ENCODE peak calls at places on chromosomes 6 and 20, in nine cellular contexts. One of them, this sample, is unnamed.

GRCh38 chr20:9949563-9949962 is 85.2 kb upstream of the ANKEF1 start:
- DNase-seq in dorsolateral prefrontal cortex: no peak
- DNase-seq in epithelial cell of proximal tubule: no peak
- DNase-seq in endodermal cell: no peak
- DNase-seq in hepatocyte: no peak
- DNase-seq in H9: no peak
- DNase-seq in fibroblast of lung: no peak
- DNase-seq in HFFc6: no peak
- DNase-seq in WTC11: no peak
- DNase-seq in this sample: no peak

GRCh38 chr20:31425797-31426196 is 14.6 kb upstream of the DEFB123 start:
- DNase-seq in endodermal cell: no peak
- DNase-seq in WTC11: no peak
- DNase-seq in fibroblast of lung: no peak
- DNase-seq in dorsolateral prefrontal cortex: no peak
- DNase-seq in H9: no peak
- DNase-seq in hepatocyte: no peak
- DNase-seq in epithelial cell of proximal tubule: no peak
- DNase-seq in HFFc6: no peak
- DNase-seq in this sample: no peak

GRCh38 chr6:102736941-102737368 is 1343.4 kb downstream of the GRIK2 start:
- DNase-seq in dorsolateral prefrontal cortex: no peak
- DNase-seq in hepatocyte: no peak
- DNase-seq in fibroblast of lung: peak; percentile 77
- DNase-seq in epithelial cell of proximal tubule: no peak
- DNase-seq in H9: no peak
- DNase-seq in HFFc6: peak; percentile 95
- DNase-seq in WTC11: no peak
- DNase-seq in endodermal cell: no peak
- DNase-seq in this sample: no peak

GRCh38 chr6:127303917-127304316 is 37.3 kb downstream of the RNF146 start:
- DNase-seq in fibroblast of lung: no peak
- DNase-seq in endodermal cell: no peak
- DNase-seq in hepatocyte: no peak
- DNase-seq in HFFc6: no peak
- DNase-seq in dorsolateral prefrontal cortex: no peak
- DNase-seq in WTC11: no peak
- DNase-seq in H9: no peak
- DNase-seq in epithelial cell of proximal tubule: no peak
- DNase-seq in this sample: no peak

GRCh38 chr6:136717297-136717990 is 74.8 kb downstream of the MAP3K5 start:
- DNase-seq in epithelial cell of proximal tubule: no peak
- DNase-seq in HFFc6: no peak
- DNase-seq in H9: no peak
- DNase-seq in endodermal cell: no peak
- DNase-seq in fibroblast of lung: peak; percentile 23
- DNase-seq in dorsolateral prefrontal cortex: no peak
- DNase-seq in WTC11: no peak
- DNase-seq in hepatocyte: no peak
- DNase-seq in this sample: no peak

GRCh38 chr6:168393126-168393870 is 47.7 kb upstream of the SMOC2 start:
- DNase-seq in H9: no peak
- DNase-seq in epithelial cell of proximal tubule: no peak
- DNase-seq in fibroblast of lung: no peak
- DNase-seq in endodermal cell: no peak
- DNase-seq in WTC11: no peak
- DNase-seq in dorsolateral prefrontal cortex: no peak
- DNase-seq in HFFc6: no peak
- DNase-seq in hepatocyte: no peak
- DNase-seq in this sample: no peak

GRCh38 chr6:4930025-4930692 is 73.7 kb downstream of the RPP40 start:
- DNase-seq in dorsolateral prefrontal cortex: peak; percentile 43
- DNase-seq in endodermal cell: no peak
- DNase-seq in HFFc6: no peak
- DNase-seq in H9: no peak
- DNase-seq in hepatocyte: no peak
- DNase-seq in epithelial cell of proximal tubule: no peak
- DNase-seq in WTC11: no peak
- DNase-seq in fibroblast of lung: no peak
- DNase-seq in this sample: no peak

GRCh38 chr6:112626468-112627082 is 279.4 kb downstream of the RFPL4B start:
- DNase-seq in HFFc6: peak; percentile 58
- DNase-seq in fibroblast of lung: peak; percentile 78
- DNase-seq in dorsolateral prefrontal cortex: no peak
- DNase-seq in hepatocyte: no peak
- DNase-seq in WTC11: no peak
- DNase-seq in epithelial cell of proximal tubule: peak; percentile 89
- DNase-seq in endodermal cell: no peak
- DNase-seq in H9: no peak
- DNase-seq in this sample: no peak

GRCh38 chr6:140541288-140541687 is 1166.8 kb upstream of the CITED2 start:
- DNase-seq in epithelial cell of proximal tubule: no peak
- DNase-seq in H9: no peak
- DNase-seq in WTC11: no peak
- DNase-seq in HFFc6: peak; percentile 36
- DNase-seq in hepatocyte: no peak
- DNase-seq in dorsolateral prefrontal cortex: no peak
- DNase-seq in endodermal cell: no peak
- DNase-seq in fibroblast of lung: no peak
- DNase-seq in this sample: no peak

GRCh38 chr6:31620586-31621319 is at the start of gene PRRC2A:
- DNase-seq in H9: peak; percentile 85
- DNase-seq in hepatocyte: peak; percentile 98
- DNase-seq in WTC11: peak; percentile 78
- DNase-seq in epithelial cell of proximal tubule: no peak
- DNase-seq in endodermal cell: no peak
- DNase-seq in fibroblast of lung: peak; percentile 68
- DNase-seq in HFFc6: no peak
- DNase-seq in dorsolateral prefrontal cortex: peak; percentile 62
- DNase-seq in this sample: no peak

GRCh38 chr6:65707134-65707826 is at the start of gene EYS:
- DNase-seq in WTC11: no peak
- DNase-seq in H9: no peak
- DNase-seq in endodermal cell: no peak
- DNase-seq in HFFc6: no peak
- DNase-seq in epithelial cell of proximal tubule: no peak
- DNase-seq in fibroblast of lung: no peak
- DNase-seq in dorsolateral prefrontal cortex: no peak
- DNase-seq in hepatocyte: no peak
- DNase-seq in this sample: no peak

GRCh38 chr6:117448732-117449131 is 23.0 kb upstream of the ROS1 start:
- DNase-seq in dorsolateral prefrontal cortex: no peak
- DNase-seq in fibroblast of lung: peak; percentile 89
- DNase-seq in H9: no peak
- DNase-seq in HFFc6: peak; percentile 93
- DNase-seq in epithelial cell of proximal tubule: no peak
- DNase-seq in hepatocyte: peak; percentile 32
- DNase-seq in endodermal cell: no peak
- DNase-seq in WTC11: no peak
- DNase-seq in this sample: no peak

GRCh38 chr6:106027760-106028159 is 58.4 kb upstream of the PRDM1 start:
- DNase-seq in endodermal cell: no peak
- DNase-seq in dorsolateral prefrontal cortex: no peak
- DNase-seq in WTC11: no peak
- DNase-seq in H9: no peak
- DNase-seq in fibroblast of lung: no peak
- DNase-seq in HFFc6: no peak
- DNase-seq in epithelial cell of proximal tubule: no peak
- DNase-seq in hepatocyte: no peak
- DNase-seq in this sample: no peak

GRCh38 chr6:169292340-169293124 is 38.9 kb upstream of the THBS2 start:
- DNase-seq in hepatocyte: peak; percentile 81
- DNase-seq in epithelial cell of proximal tubule: peak; percentile 90
- DNase-seq in HFFc6: peak; percentile 90
- DNase-seq in WTC11: no peak
- DNase-seq in fibroblast of lung: peak; percentile 94
- DNase-seq in dorsolateral prefrontal cortex: no peak
- DNase-seq in endodermal cell: no peak
- DNase-seq in H9: no peak
- DNase-seq in this sample: no peak

GRCh38 chr6:76852776-76853175 is 610.5 kb downstream of the HTR1B start:
- DNase-seq in epithelial cell of proximal tubule: no peak
- DNase-seq in WTC11: no peak
- DNase-seq in HFFc6: no peak
- DNase-seq in H9: no peak
- DNase-seq in hepatocyte: no peak
- DNase-seq in fibroblast of lung: no peak
- DNase-seq in dorsolateral prefrontal cortex: no peak
- DNase-seq in endodermal cell: no peak
- DNase-seq in this sample: no peak

GRCh38 chr6:149960488-149960887 is 3.3 kb upstream of the ULBP1 start:
- DNase-seq in dorsolateral prefrontal cortex: no peak
- DNase-seq in epithelial cell of proximal tubule: no peak
- DNase-seq in hepatocyte: no peak
- DNase-seq in endodermal cell: no peak
- DNase-seq in H9: no peak
- DNase-seq in fibroblast of lung: no peak
- DNase-seq in WTC11: no peak
- DNase-seq in HFFc6: no peak
- DNase-seq in this sample: no peak

DNA sequence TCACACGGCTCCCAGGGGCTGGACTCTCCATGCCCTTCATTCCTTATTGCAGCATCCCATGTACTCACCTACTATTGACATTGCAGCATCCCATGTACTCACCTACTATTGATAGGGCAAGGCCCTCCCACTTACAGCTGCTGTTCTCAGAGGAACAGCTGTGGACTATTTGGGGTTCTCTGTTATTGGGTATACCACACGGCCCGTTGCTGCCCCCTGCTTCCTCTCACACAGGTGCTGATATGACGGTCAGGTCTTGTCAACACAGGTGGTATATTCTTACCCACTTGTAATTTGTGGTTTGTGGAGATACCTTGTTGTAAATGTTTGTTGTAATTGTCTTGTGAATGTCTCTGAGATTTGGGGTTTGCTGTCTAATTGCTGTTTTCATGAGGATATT is 18.8 kb downstream of the ALDH5A1 start:
- DNase-seq in dorsolateral prefrontal cortex: no peak
- DNase-seq in H9: no peak
- DNase-seq in HFFc6: no peak
- DNase-seq in endodermal cell: no peak
- DNase-seq in epithelial cell of proximal tubule: no peak
- DNase-seq in WTC11: no peak
- DNase-seq in hepatocyte: no peak
- DNase-seq in fibroblast of lung: no peak
- DNase-seq in this sample: no peak
- TF ChIP-seq CTCF in dorsolateral prefrontal cortex: no peak
- TF ChIP-seq CTCF in H9: no peak
- TF ChIP-seq CTCF in HFFc6: no peak
- TF ChIP-seq CTCF in endodermal cell: no peak
- TF ChIP-seq CTCF in epithelial cell of proximal tubule: no peak
- TF ChIP-seq CTCF in WTC11: no peak
- TF ChIP-seq CTCF in hepatocyte: no peak
- TF ChIP-seq CTCF in fibroblast of lung: no peak
- TF ChIP-seq CTCF in this sample: no peak

DNA sequence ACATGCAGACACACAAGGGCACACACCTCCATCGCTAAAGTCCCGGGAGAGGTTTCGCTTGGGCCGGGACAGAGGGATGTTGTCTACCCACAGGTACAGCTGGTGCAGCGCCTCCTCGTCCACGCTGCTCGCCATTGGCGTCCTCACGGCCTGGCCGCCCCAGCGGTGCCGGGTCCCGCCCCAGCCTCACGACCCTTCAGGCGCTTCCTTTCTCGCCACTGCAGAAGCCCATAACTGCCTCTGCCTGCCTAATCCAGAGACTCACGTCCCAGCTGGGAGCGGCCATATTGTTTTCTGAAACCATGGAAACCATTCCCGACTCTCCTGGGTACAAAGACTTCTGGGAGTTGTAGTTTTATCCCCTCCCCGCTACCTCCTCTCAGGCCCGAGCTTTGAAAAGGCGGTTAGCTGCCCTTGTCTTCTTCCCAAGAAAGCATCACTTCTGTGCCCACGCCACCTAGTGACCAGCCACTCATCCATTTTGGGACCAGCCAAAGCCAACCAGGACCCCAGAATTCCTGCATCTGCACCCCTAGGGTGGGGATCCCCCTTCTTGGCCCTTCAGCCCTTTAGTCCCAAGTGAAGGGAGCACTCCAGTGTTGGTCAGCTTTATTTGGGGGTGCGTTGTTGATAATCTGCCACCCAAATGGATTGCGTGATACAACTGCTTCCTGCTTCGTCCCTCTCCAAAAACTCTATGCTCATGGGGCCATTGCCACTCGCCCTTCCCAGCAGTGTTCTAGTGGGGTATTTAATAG is at the start of gene SPEF1:
- DNase-seq in endodermal cell: peak; percentile 96
- DNase-seq in H9: peak; percentile 95
- DNase-seq in dorsolateral prefrontal cortex: peak; percentile 84
- DNase-seq in HFFc6: peak; percentile 96
- DNase-seq in WTC11: peak; percentile 83
- DNase-seq in epithelial cell of proximal tubule: no peak
- DNase-seq in fibroblast of lung: peak; percentile 92
- DNase-seq in hepatocyte: peak; percentile 93
- DNase-seq in this sample: peak; percentile 75
- TF ChIP-seq CTCF in endodermal cell: peak; percentile 74
- TF ChIP-seq CTCF in H9: peak; percentile 61
- TF ChIP-seq CTCF in dorsolateral prefrontal cortex: peak; percentile 58
- TF ChIP-seq CTCF in HFFc6: peak; percentile 81
- TF ChIP-seq CTCF in WTC11: no peak
- TF ChIP-seq CTCF in epithelial cell of proximal tubule: peak; percentile 58
- TF ChIP-seq CTCF in fibroblast of lung: peak; percentile 50
- TF ChIP-seq CTCF in hepatocyte: peak; percentile 40
- TF ChIP-seq CTCF in this sample: peak; percentile 44

DNA sequence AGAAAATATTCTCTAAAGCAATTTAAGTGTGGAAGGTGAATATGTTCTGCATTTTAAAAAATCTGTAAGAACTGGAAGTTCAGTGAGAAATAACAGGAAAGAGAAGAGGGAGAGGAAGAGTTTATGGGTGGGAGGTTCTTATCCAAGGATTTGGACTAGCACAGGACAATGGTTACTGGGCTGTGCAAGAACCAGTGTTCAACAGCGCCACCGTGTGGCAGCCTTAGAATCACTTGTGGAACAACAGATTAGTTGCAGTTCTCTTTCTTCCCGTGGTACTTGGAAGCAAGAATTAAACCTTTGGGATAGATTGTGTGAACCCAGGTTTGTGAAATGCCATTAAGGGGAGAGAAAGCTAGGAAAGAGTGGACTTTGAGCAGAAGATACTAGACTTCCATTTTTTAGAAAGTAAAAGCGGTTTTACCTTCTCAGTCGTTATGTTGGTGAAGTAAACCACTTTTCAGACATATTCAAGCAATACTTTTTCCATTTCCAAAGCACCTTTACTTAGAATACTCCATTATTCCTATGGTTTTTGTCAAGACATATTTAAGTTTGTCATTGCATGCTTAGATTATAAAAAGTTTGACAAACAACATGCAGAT is 436.7 kb downstream of the RNF144B start:
- DNase-seq in H9: peak; percentile 67
- DNase-seq in dorsolateral prefrontal cortex: no peak
- DNase-seq in fibroblast of lung: peak; percentile 18
- DNase-seq in WTC11: peak; percentile 87
- DNase-seq in endodermal cell: peak; percentile 94
- DNase-seq in epithelial cell of proximal tubule: no peak
- DNase-seq in HFFc6: peak; percentile 5
- DNase-seq in hepatocyte: peak; percentile 17
- DNase-seq in this sample: peak; percentile 35
- TF ChIP-seq CTCF in H9: peak; percentile 93
- TF ChIP-seq CTCF in dorsolateral prefrontal cortex: no peak
- TF ChIP-seq CTCF in fibroblast of lung: peak; percentile 45
- TF ChIP-seq CTCF in WTC11: peak; percentile 88
- TF ChIP-seq CTCF in endodermal cell: peak; percentile 96
- TF ChIP-seq CTCF in epithelial cell of proximal tubule: peak; percentile 70
- TF ChIP-seq CTCF in HFFc6: peak; percentile 85
- TF ChIP-seq CTCF in hepatocyte: peak; percentile 46
- TF ChIP-seq CTCF in this sample: peak; percentile 77

GRCh38 chr6:138203315-138203714 is 15.0 kb downstream of the PBOV1 start:
- DNase-seq in fibroblast of lung: no peak
- DNase-seq in H9: no peak
- DNase-seq in hepatocyte: no peak
- DNase-seq in WTC11: no peak
- DNase-seq in endodermal cell: no peak
- DNase-seq in dorsolateral prefrontal cortex: no peak
- DNase-seq in HFFc6: no peak
- DNase-seq in epithelial cell of proximal tubule: no peak
- DNase-seq in this sample: no peak
- TF ChIP-seq CTCF in fibroblast of lung: no peak
- TF ChIP-seq CTCF in H9: no peak
- TF ChIP-seq CTCF in hepatocyte: no peak
- TF ChIP-seq CTCF in WTC11: no peak
- TF ChIP-seq CTCF in endodermal cell: no peak
- TF ChIP-seq CTCF in dorsolateral prefrontal cortex: no peak
- TF ChIP-seq CTCF in HFFc6: no peak
- TF ChIP-seq CTCF in epithelial cell of proximal tubule: no peak
- TF ChIP-seq CTCF in this sample: no peak